ENCODE peak calls at places on chromosomes 16 and 17, in seven cellular contexts. N is stimulated activated CD4-positive, alpha-beta T cell treated with anti-CD3 and anti-CD28 coated beads, Interleukin-12 subunit alpha, Interleukin-12 subunit beta, amount 100 ng/mL, for 4 hours; T is transverse colon; U is T-helper 1 cell; A is B cell; F is SHP77; Z is activated T-helper 1 cell treated with anti-CD3 and anti-CD28 coated beads, Interleukin-2, amount 50 U/mL, for 16 hours. G is an unnamed sample.

GRCh38 chr17:37676115-37676925 is 33.1 kb upstream of the DDX52 start:
- DNase-seq in A (no peak), Z (no peak), U (no peak), F (no peak), T (peak), N (no peak), G (no peak)

GRCh38 chr16:11844499-11844898 is 6.8 kb downstream of the RSL1D1 start:
- DNase-seq in U (no peak), A (no peak), N (no peak), Z (no peak), F (no peak), T (no peak), G (no peak)

GRCh38 chr17:80346498-80347275 is 68.3 kb upstream of the ENDOV start:
- DNase-seq in T (no peak), A (no peak), N (no peak), F (no peak), U (no peak), Z (no peak), G (no peak)

GRCh38 chr16:69476920-69477418 is 52.5 kb downstream of the CYB5B start:
- DNase-seq in A (no peak), Z (no peak), T (no peak), U (no peak), F (peak), N (no peak), G (no peak)

GRCh38 chr16:78058165-78058564 is 35.8 kb downstream of the CLEC3A start:
- DNase-seq in A (no peak), Z (no peak), N (no peak), T (no peak), U (no peak), F (no peak), G (no peak)

GRCh38 chr17:21010705-21011596 is 31.9 kb downstream of the USP22 start:
- DNase-seq in T (no peak), N (no peak), F (no peak), U (no peak), Z (no peak), A (no peak), G (no peak)

GRCh38 chr17:59558953-59559352 is 6.5 kb upstream of the DHX40 start:
- DNase-seq in U (no peak), F (no peak), T (no peak), N (no peak), A (no peak), Z (no peak), G (no peak)

GRCh38 chr16:60087530-60087929 is 1353.4 kb upstream of the GOT2 start:
- DNase-seq in N (no peak), Z (no peak), U (no peak), A (no peak), F (no peak), T (no peak), G (no peak)

GRCh38 chr16:88857728-88858339 is 907 bp downstream of the TRAPPC2L start:
- DNase-seq in F (peak), N (peak), A (peak), U (peak), T (peak), Z (peak), G (peak)

GRCh38 chr17:38728290-38728831 is 1.8 kb upstream of the CISD3 start:
- DNase-seq in N (peak), F (no peak), A (peak), U (peak), T (peak), Z (peak), G (peak)

GRCh38 chr17:73489333-73489732 is 154.9 kb downstream of the SDK2 start:
- DNase-seq in A (no peak), N (no peak), U (no peak), F (no peak), Z (no peak), T (no peak), G (no peak)

GRCh38 chr17:32100971-32101631 is 41.2 kb upstream of the RHOT1 start:
- DNase-seq in Z (no peak), A (no peak), U (no peak), T (peak), N (no peak), F (no peak), G (no peak)

GRCh38 chr17:58572846-58573245 is 58.4 kb upstream of the MTMR4 start:
- DNase-seq in U (no peak), Z (no peak), N (no peak), A (no peak), F (no peak), T (no peak), G (no peak)

GRCh38 chr17:40453881-40454630 is 10.8 kb downstream of the IGFBP4 start:
- DNase-seq in A (no peak), Z (no peak), N (no peak), F (no peak), T (no peak), U (no peak), G (no peak)

GRCh38 chr17:70810609-70811008 is 641.3 kb downstream of the KCNJ2 start:
- DNase-seq in F (no peak), A (no peak), Z (no peak), N (no peak), U (no peak), T (no peak), G (no peak)

GRCh38 chr17:78359216-78359935 is 501 bp downstream of the SOCS3 start:
- DNase-seq in U (peak), F (peak), Z (no peak), T (no peak), N (peak), A (no peak), G (no peak)

GRCh38 chr16:27460663-27461482 is 58.9 kb downstream of the IL21R start:
- DNase-seq in A (no peak), T (no peak), F (no peak), U (no peak), N (no peak), Z (no peak), G (no peak)

GRCh38 chr17:30372755-30373154 is 6.0 kb upstream of the CPD start:
- DNase-seq in N (no peak), F (no peak), T (no peak), Z (no peak), U (no peak), A (no peak), G (no peak)

GRCh38 chr17:81097134-81097942 is 62.4 kb downstream of the BAIAP2 start:
- DNase-seq in A (no peak), N (peak), F (no peak), U (no peak), T (peak), Z (peak), G (peak)

GRCh38 chr16:85515830-85516397 is 97.2 kb upstream of the GSE1 start:
- DNase-seq in A (no peak), Z (no peak), T (no peak), F (no peak), U (no peak), N (no peak), G (no peak)

GRCh38 chr17:33521784-33522183 is 228.7 kb upstream of the ASIC2 start:
- DNase-seq in Z (no peak), U (no peak), A (no peak), T (no peak), F (peak), N (no peak), G (no peak)

GRCh38 chr17:57080708-57081107 is 4.3 kb upstream of the AKAP1 start:
- DNase-seq in F (no peak), N (no peak), A (no peak), T (no peak), U (no peak), Z (no peak), G (no peak)